ENCODE peak calls at places on chromosome 3, in ten cellular contexts. N, F, G, U, S, Y, C, W, H and L are unnamed samples.

GRCh38 chr3:52194541-52195296 is 3.2 kb upstream of the ALAS1 start:
- DNase-seq in N (no peak), F (no peak), G (no peak), U (no peak), S (peak; percentile 74), Y (no peak), C (no peak), W (no peak), H (peak; percentile 73), L (no peak)

GRCh38 chr3:128432898-128433629 is 33.6 kb downstream of the DNAJB8 start:
- DNase-seq in N (no peak), F (no peak), G (no peak), U (no peak), S (no peak), Y (no peak), C (no peak), W (no peak), H (no peak), L (peak; percentile 56)

GRCh38 chr3:50157821-50158556 is 2.9 kb downstream of the SEMA3F start:
- DNase-seq in N (no peak), F (no peak), G (no peak), U (no peak), S (peak; percentile 33), Y (peak; percentile 84), C (no peak), W (no peak), H (no peak), L (no peak)

GRCh38 chr3:43061101-43061895 is 44.6 kb downstream of the POMGNT2 start:
- DNase-seq in N (no peak), F (no peak), G (no peak), U (no peak), S (peak; percentile 44), Y (no peak), C (no peak), W (no peak), H (no peak), L (no peak)

GRCh38 chr3:193851941-193852674 is 259.1 kb downstream of the OPA1 start:
- DNase-seq in N (no peak), F (no peak), G (no peak), U (no peak), S (peak; percentile 26), Y (peak; percentile 63), C (no peak), W (no peak), H (peak; percentile 61), L (peak; percentile 86)

GRCh38 chr3:170355738-170356595 is 1.5 kb upstream of the SKIL start:
- DNase-seq in N (no peak), F (no peak), G (no peak), U (peak; percentile 68), S (peak; percentile 65), Y (peak; percentile 15), C (no peak), W (peak; percentile 43), H (peak; percentile 66), L (peak; percentile 68)

GRCh38 chr3:44326035-44326434 is 12.5 kb upstream of the TCAIM start:
- DNase-seq in N (no peak), F (no peak), G (no peak), U (no peak), S (peak; percentile 42), Y (no peak), C (no peak), W (no peak), H (no peak), L (no peak)

GRCh38 chr3:167497903-167498302 is 24.1 kb upstream of the SERPINI2 start:
- DNase-seq in N (no peak), F (no peak), G (no peak), U (no peak), S (no peak), Y (no peak), C (no peak), W (no peak), H (no peak), L (no peak)

GRCh38 chr3:51718547-51719412 is 11.9 kb downstream of the GRM2 start:
- DNase-seq in N (peak; percentile 18), F (peak; percentile 65), G (peak; percentile 20), U (no peak), S (peak; percentile 17), Y (no peak), C (peak; percentile 58), W (peak; percentile 83), H (peak; percentile 62), L (peak; percentile 75)

GRCh38 chr3:24485511-24485910 is 9.1 kb downstream of the THRB start:
- DNase-seq in N (no peak), F (no peak), G (no peak), U (no peak), S (no peak), Y (no peak), C (no peak), W (no peak), H (no peak), L (no peak)

GRCh38 chr3:23992051-23992628 is 47.1 kb downstream of the NR1D2 start:
- DNase-seq in N (no peak), F (no peak), G (no peak), U (peak; percentile 80), S (peak; percentile 38), Y (no peak), C (no peak), W (no peak), H (no peak), L (no peak)

GRCh38 chr3:182626484-182627467 is 166.5 kb upstream of the ATP11B start:
- DNase-seq in N (no peak), F (no peak), G (no peak), U (no peak), S (no peak), Y (no peak), C (no peak), W (no peak), H (no peak), L (peak; percentile 7)

GRCh38 chr3:108946292-108947290 is 7.1 kb downstream of the GUCA1C start:
- DNase-seq in N (no peak), F (no peak), G (no peak), U (no peak), S (no peak), Y (no peak), C (no peak), W (no peak), H (no peak), L (no peak)

GRCh38 chr3:186311431-186311830 is 50.6 kb downstream of the DGKG start:
- DNase-seq in N (no peak), F (no peak), G (no peak), U (no peak), S (no peak), Y (no peak), C (no peak), W (no peak), H (no peak), L (no peak)

GRCh38 chr3:98705694-98706093 is 57.4 kb upstream of the ST3GAL6 start:
- DNase-seq in N (no peak), F (no peak), G (no peak), U (no peak), S (peak; percentile 24), Y (no peak), C (no peak), W (no peak), H (no peak), L (no peak)

GRCh38 chr3:133943639-133944131 is 48.0 kb upstream of the RAB6B start:
- DNase-seq in N (no peak), F (no peak), G (no peak), U (no peak), S (peak; percentile 98), Y (peak; percentile 25), C (no peak), W (no peak), H (no peak), L (peak; percentile 43)

GRCh38 chr3:126557415-126557745 is 1.4 kb downstream of the C3orf22 start:
- DNase-seq in N (no peak), F (no peak), G (no peak), U (no peak), S (no peak), Y (no peak), C (no peak), W (no peak), H (no peak), L (no peak)

GRCh38 chr3:124774305-124774673 is 44.0 kb downstream of the UMPS start:
- DNase-seq in N (no peak), F (no peak), G (no peak), U (no peak), S (peak; percentile 87), Y (no peak), C (no peak), W (no peak), H (peak; percentile 61), L (peak; percentile 56)

GRCh38 chr3:63706321-63707085 is 54.0 kb downstream of the SNTN start:
- DNase-seq in N (no peak), F (no peak), G (no peak), U (no peak), S (peak; percentile 54), Y (no peak), C (no peak), W (no peak), H (no peak), L (no peak)

GRCh38 chr3:185366913-185367312 is 4.0 kb downstream of the MAP3K13 start:
- DNase-seq in N (no peak), F (no peak), G (no peak), U (no peak), S (no peak), Y (no peak), C (no peak), W (no peak), H (no peak), L (no peak)

GRCh38 chr3:197792019-197792647 is 1.1 kb downstream of the LRCH3 start:
- DNase-seq in N (no peak), F (no peak), G (no peak), U (no peak), S (peak; percentile 35), Y (no peak), C (no peak), W (peak; percentile 30), H (no peak), L (no peak)

GRCh38 chr3:14569474-14569873 is 29.3 kb upstream of the GRIP2 start:
- DNase-seq in N (no peak), F (no peak), G (no peak), U (no peak), S (no peak), Y (no peak), C (no peak), W (no peak), H (no peak), L (no peak)

GRCh38 chr3:174439621-174440349 is 419.3 kb upstream of the NAALADL2 start:
- DNase-seq in N (no peak), F (no peak), G (no peak), U (peak; percentile 20), S (peak; percentile 99), Y (peak; percentile 49), C (peak; percentile 44), W (no peak), H (peak; percentile 33), L (peak; percentile 50)

GRCh38 chr3:134232146-134232545 is 18.5 kb downstream of the RYK start:
- DNase-seq in N (no peak), F (no peak), G (no peak), U (no peak), S (no peak), Y (no peak), C (no peak), W (no peak), H (no peak), L (no peak)

GRCh38 chr3:25423780-25424179 is 4.3 kb upstream of the RARB start:
- DNase-seq in N (no peak), F (no peak), G (no peak), U (no peak), S (peak; percentile 72), Y (no peak), C (no peak), W (no peak), H (no peak), L (no peak)

GRCh38 chr3:138877246-138877645 is 42.5 kb upstream of the PIK3CB start:
- DNase-seq in N (no peak), F (no peak), G (no peak), U (no peak), S (no peak), Y (no peak), C (no peak), W (no peak), H (no peak), L (no peak)

GRCh38 chr3:159848348-159849118 is 140.1 kb upstream of the IL12A start:
- DNase-seq in N (no peak), F (no peak), G (no peak), U (no peak), S (peak; percentile 31), Y (no peak), C (no peak), W (no peak), H (peak; percentile 35), L (no peak)

GRCh38 chr3:108021131-108021530 is 69.7 kb downstream of the CD47 start:
- DNase-seq in N (no peak), F (no peak), G (no peak), U (no peak), S (no peak), Y (no peak), C (no peak), W (no peak), H (no peak), L (no peak)